ENCODE peak calls at places on chromosome 3, in six cellular contexts. F is body of pancreas, H is small intestine, I is skeletal muscle cell, K is H7, C is AG04449. W is an unnamed sample.

GRCh38 chr3:124791639-124792111 is 61.4 kb downstream of the UMPS start:
- DNase-seq in K (no peak), H (no peak), I (peak), F (no peak), C (peak), W (peak)

GRCh38 chr3:109154989-109155388 is 18.5 kb downstream of the C3orf85 start:
- DNase-seq in I (no peak), K (no peak), F (no peak), C (no peak), H (no peak), W (no peak)

GRCh38 chr3:148400754-148401153 is 296.9 kb upstream of the AGTR1 start:
- DNase-seq in H (no peak), C (no peak), F (no peak), K (no peak), I (peak), W (no peak)

GRCh38 chr3:131403216-131403895 is 21.8 kb downstream of the NUDT16 start:
- DNase-seq in H (no peak), I (no peak), K (no peak), C (no peak), F (no peak), W (no peak)

GRCh38 chr3:55893045-55893664 is 406.0 kb upstream of the WNT5A start:
- DNase-seq in I (no peak), H (no peak), C (peak), K (no peak), F (no peak), W (no peak)

GRCh38 chr3:99365979-99366378 is 272.4 kb upstream of the COL8A1 start:
- DNase-seq in I (no peak), K (no peak), F (no peak), C (no peak), H (no peak), W (no peak)

GRCh38 chr3:183564046-183564445 is 8.5 kb upstream of the KLHL6 start:
- DNase-seq in C (no peak), K (no peak), H (no peak), F (no peak), I (no peak), W (peak)

GRCh38 chr3:150216041-150216811 is 191.9 kb upstream of the TSC22D2 start:
- DNase-seq in I (peak), F (no peak), K (no peak), C (peak), H (no peak), W (peak)

GRCh38 chr3:10748040-10748439 is 68.0 kb upstream of the SLC6A11 start:
- DNase-seq in I (no peak), H (no peak), K (no peak), C (no peak), F (no peak), W (no peak)

GRCh38 chr3:5339967-5340535 is 152.5 kb downstream of the EDEM1 start:
- DNase-seq in I (no peak), C (no peak), K (no peak), F (peak), H (peak), W (no peak)

GRCh38 chr3:142975316-142975995 is 12.0 kb upstream of the PAQR9 start:
- DNase-seq in I (no peak), K (peak), C (no peak), F (no peak), H (no peak), W (no peak)

GRCh38 chr3:64276131-64276530 is 50.9 kb upstream of the PRICKLE2 start:
- DNase-seq in F (no peak), I (no peak), K (no peak), H (no peak), C (no peak), W (no peak)

GRCh38 chr3:69084326-69084667 is 440 bp upstream of the ARL6IP5 start:
- DNase-seq in F (peak), I (peak), H (peak), C (no peak), K (no peak), W (no peak)

GRCh38 chr3:8555705-8556314 is 54.2 kb downstream of the LMCD1 start:
- DNase-seq in H (no peak), F (no peak), I (no peak), K (no peak), C (no peak), W (no peak)

GRCh38 chr3:62559831-62560445 is 186.6 kb upstream of the FEZF2 start:
- DNase-seq in F (no peak), C (no peak), I (peak), H (peak), K (no peak), W (peak)

GRCh38 chr3:168085491-168086119 is 10.1 kb downstream of the GOLIM4 start:
- DNase-seq in K (no peak), F (no peak), C (no peak), H (no peak), I (no peak), W (peak)

GRCh38 chr3:8319935-8320634 is 181.5 kb upstream of the LMCD1 start:
- DNase-seq in H (no peak), I (peak), C (peak), K (no peak), F (no peak), W (no peak)

GRCh38 chr3:69665026-69665739 is 74.1 kb upstream of the MITF start:
- DNase-seq in H (peak), F (peak), K (no peak), C (no peak), I (no peak), W (no peak)

GRCh38 chr3:135516143-135516542 is 449.4 kb upstream of the PPP2R3A start:
- DNase-seq in K (peak), C (no peak), I (no peak), F (no peak), H (no peak), W (no peak)

DNA sequence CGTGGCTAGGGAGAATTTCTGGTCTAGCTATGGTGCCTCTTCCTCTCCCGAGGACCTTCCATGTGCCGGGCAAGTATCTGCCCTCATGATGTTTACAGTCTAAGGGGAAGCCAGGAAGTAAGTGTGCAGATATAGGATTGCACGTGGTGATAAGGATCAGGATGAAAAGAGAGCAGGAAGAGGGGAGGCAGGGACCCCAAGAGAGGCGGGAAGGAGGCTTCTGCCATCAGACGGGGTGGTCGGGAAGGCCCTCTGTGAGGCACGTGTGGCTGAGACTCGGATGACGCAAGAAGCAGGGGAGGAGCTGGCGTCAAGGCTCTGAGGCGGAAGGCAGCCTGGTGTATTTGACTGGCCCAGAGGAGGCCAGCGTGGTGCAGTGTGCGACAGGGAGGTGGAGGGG is 747 bp upstream of the IQSEC1 start:
- DNase-seq in K (peak), I (no peak), C (no peak), H (no peak), F (no peak), W (peak)
- H3K4me3 ChIP-seq in K (no peak), I (no peak), C (no peak), H (no peak), F (no peak), W (no peak)

GRCh38 chr3:41836360-41837134 is 125.4 kb downstream of the ULK4 start:
- DNase-seq in C (no peak), I (no peak), H (peak), F (no peak), K (no peak), W (no peak)
- H3K4me3 ChIP-seq in C (no peak), I (no peak), H (peak), F (no peak), K (no peak), W (no peak)

DNA sequence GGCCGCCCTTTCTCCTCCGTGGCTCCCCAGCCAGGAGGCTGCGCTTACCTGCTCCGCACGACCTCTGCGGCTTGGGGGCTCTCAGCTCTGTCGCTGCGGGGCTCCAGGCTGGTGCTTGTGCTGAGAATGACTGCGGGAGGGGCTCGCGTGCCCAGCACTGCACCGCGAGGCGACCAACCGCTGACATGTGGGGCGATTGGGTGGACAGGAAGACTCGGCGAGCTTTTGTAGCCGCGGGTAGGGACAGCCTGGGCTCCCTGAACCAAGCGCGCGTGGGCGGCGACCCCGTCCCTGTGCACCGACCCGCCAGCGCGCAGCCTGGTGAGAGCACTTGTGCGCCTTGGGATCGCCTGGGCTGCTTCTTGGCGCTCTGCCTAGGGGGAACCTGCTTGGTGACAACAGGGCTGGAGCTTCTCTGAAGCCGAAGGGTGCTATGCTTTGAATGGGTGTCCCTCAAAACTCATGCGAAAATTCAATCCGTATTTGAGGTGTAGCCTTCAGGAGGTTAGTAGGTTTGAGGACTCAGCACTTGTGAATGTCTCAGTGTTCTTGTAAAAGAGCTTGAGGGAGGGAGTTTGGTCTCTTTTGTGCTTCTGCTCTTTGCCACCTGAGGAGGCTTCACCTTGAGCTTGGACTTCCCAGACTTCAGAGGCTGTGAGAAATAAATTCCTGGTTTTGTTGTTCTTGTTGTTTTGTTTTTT is 50.4 kb downstream of the IL12A start:
- DNase-seq in I (no peak), H (no peak), C (no peak), F (peak), K (peak), W (peak)
- H3K4me3 ChIP-seq in I (peak), H (no peak), C (peak), F (no peak), K (peak), W (no peak)

DNA sequence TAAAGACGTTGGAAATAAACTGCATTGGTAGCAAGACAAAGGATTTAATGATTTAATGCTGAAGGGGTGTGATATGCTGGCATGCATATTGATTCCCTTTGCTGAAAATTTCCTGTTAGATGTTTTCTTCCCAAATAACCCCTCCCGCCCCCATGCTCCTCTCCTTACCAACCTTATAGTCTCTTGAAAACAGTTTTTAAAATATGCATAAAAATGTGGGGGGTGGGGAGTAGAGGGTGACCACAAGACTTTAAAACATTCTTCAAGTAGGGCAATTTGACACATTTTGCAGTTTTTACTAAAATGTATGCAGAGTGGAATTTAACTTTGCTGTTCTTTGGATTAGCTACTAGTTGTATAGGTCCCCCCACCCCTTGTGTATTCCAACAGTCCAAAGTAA is 887 bp downstream of the RARB start:
- DNase-seq in H (no peak), C (no peak), F (no peak), K (no peak), I (no peak), W (no peak)
- H3K4me3 ChIP-seq in H (no peak), C (peak), F (no peak), K (peak), I (peak), W (no peak)